ENCODE peak calls at places on chromosomes 7 and 10, in four cellular contexts. One of them, this sample, is unnamed.

GRCh38 chr10:112517381-112517976 is 70.5 kb downstream of the VTI1A start:
- DNase-seq in H1: no peak
- DNase-seq in neuronal stem cell: no peak
- DNase-seq in mesenchymal stem cell: no peak
- DNase-seq in this sample: no peak

GRCh38 chr7:23268746-23269145 is 22.2 kb downstream of the GPNMB start:
- DNase-seq in H1: no peak
- DNase-seq in neuronal stem cell: no peak
- DNase-seq in mesenchymal stem cell: no peak
- DNase-seq in this sample: no peak

GRCh38 chr7:129776397-129776792 is 164.9 kb downstream of the NRF1 start:
- DNase-seq in H1: no peak
- DNase-seq in neuronal stem cell: no peak
- DNase-seq in mesenchymal stem cell: no peak
- DNase-seq in this sample: peak

GRCh38 chr7:151736403-151736909 is 140.5 kb downstream of the PRKAG2 start:
- DNase-seq in H1: peak
- DNase-seq in neuronal stem cell: peak
- DNase-seq in mesenchymal stem cell: peak
- DNase-seq in this sample: no peak

GRCh38 chr7:94621120-94621519 is 34.8 kb downstream of the SGCE start:
- DNase-seq in H1: no peak
- DNase-seq in neuronal stem cell: no peak
- DNase-seq in mesenchymal stem cell: no peak
- DNase-seq in this sample: no peak

GRCh38 chr7:107014381-107015023 is 30.0 kb upstream of the PRKAR2B start:
- DNase-seq in H1: no peak
- DNase-seq in neuronal stem cell: no peak
- DNase-seq in mesenchymal stem cell: no peak
- DNase-seq in this sample: peak

GRCh38 chr10:112851582-112851981 is 98.5 kb upstream of the TCF7L2 start:
- DNase-seq in H1: no peak
- DNase-seq in neuronal stem cell: no peak
- DNase-seq in mesenchymal stem cell: no peak
- DNase-seq in this sample: no peak

GRCh38 chr7:133770863-133771492 is 356.2 kb upstream of the LRGUK start:
- DNase-seq in H1: no peak
- DNase-seq in neuronal stem cell: peak
- DNase-seq in mesenchymal stem cell: peak
- DNase-seq in this sample: no peak

GRCh38 chr7:94190599-94191061 is 186.5 kb upstream of the BET1 start:
- DNase-seq in H1: no peak
- DNase-seq in neuronal stem cell: no peak
- DNase-seq in mesenchymal stem cell: peak
- DNase-seq in this sample: no peak

GRCh38 chr10:31490858-31491504 is 172.0 kb downstream of the ZEB1 start:
- DNase-seq in H1: no peak
- DNase-seq in neuronal stem cell: peak
- DNase-seq in mesenchymal stem cell: peak
- DNase-seq in this sample: peak

GRCh38 chr7:36440880-36441279 is 51.2 kb downstream of the ANLN start:
- DNase-seq in H1: no peak
- DNase-seq in neuronal stem cell: no peak
- DNase-seq in mesenchymal stem cell: peak
- DNase-seq in this sample: no peak

GRCh38 chr7:121049897-121050296 is 61.4 kb downstream of the CPED1 start:
- DNase-seq in H1: no peak
- DNase-seq in neuronal stem cell: no peak
- DNase-seq in mesenchymal stem cell: no peak
- DNase-seq in this sample: no peak

GRCh38 chr10:60944159-60944909 is at the start of gene RHOBTB1:
- DNase-seq in H1: no peak
- DNase-seq in neuronal stem cell: peak
- DNase-seq in mesenchymal stem cell: peak
- DNase-seq in this sample: peak

GRCh38 chr10:21212912-21213311 is 312.6 kb downstream of the SKIDA1 start:
- DNase-seq in H1: no peak
- DNase-seq in neuronal stem cell: no peak
- DNase-seq in mesenchymal stem cell: no peak
- DNase-seq in this sample: no peak

GRCh38 chr7:2248984-2249694 is 7.1 kb downstream of the NUDT1 start:
- DNase-seq in H1: no peak
- DNase-seq in neuronal stem cell: no peak
- DNase-seq in mesenchymal stem cell: peak
- DNase-seq in this sample: peak

GRCh38 chr7:47741984-47742383 is 160.1 kb upstream of the TNS3 start:
- DNase-seq in H1: no peak
- DNase-seq in neuronal stem cell: no peak
- DNase-seq in mesenchymal stem cell: peak
- DNase-seq in this sample: no peak

GRCh38 chr7:151993977-151994676 is 31.3 kb upstream of the GALNT11 start:
- DNase-seq in H1: no peak
- DNase-seq in neuronal stem cell: no peak
- DNase-seq in mesenchymal stem cell: no peak
- DNase-seq in this sample: peak

GRCh38 chr7:35804571-35804970 is 3.7 kb downstream of the SEPTIN7 start:
- DNase-seq in H1: no peak
- DNase-seq in neuronal stem cell: no peak
- DNase-seq in mesenchymal stem cell: no peak
- DNase-seq in this sample: no peak

GRCh38 chr10:109968954-109969644 is 38.7 kb upstream of the ADD3 start:
- DNase-seq in H1: no peak
- DNase-seq in neuronal stem cell: no peak
- DNase-seq in mesenchymal stem cell: peak
- DNase-seq in this sample: no peak

GRCh38 chr10:3963191-3963673 is 178.2 kb upstream of the KLF6 start:
- DNase-seq in H1: no peak
- DNase-seq in neuronal stem cell: no peak
- DNase-seq in mesenchymal stem cell: no peak
- DNase-seq in this sample: no peak

GRCh38 chr7:132117181-132117580 is 459.1 kb downstream of the PLXNA4 start:
- DNase-seq in H1: no peak
- DNase-seq in neuronal stem cell: no peak
- DNase-seq in mesenchymal stem cell: peak
- DNase-seq in this sample: no peak

GRCh38 chr7:24821045-24821853 is 64.0 kb upstream of the GSDME start:
- DNase-seq in H1: no peak
- DNase-seq in neuronal stem cell: no peak
- DNase-seq in mesenchymal stem cell: peak
- DNase-seq in this sample: no peak

GRCh38 chr7:33534830-33535229 is 370.5 kb upstream of the BMPER start:
- DNase-seq in H1: no peak
- DNase-seq in neuronal stem cell: peak
- DNase-seq in mesenchymal stem cell: peak
- DNase-seq in this sample: no peak

GRCh38 chr7:16695621-16696237 is 49.7 kb downstream of the BZW2 start:
- DNase-seq in H1: no peak
- DNase-seq in neuronal stem cell: peak
- DNase-seq in mesenchymal stem cell: peak
- DNase-seq in this sample: no peak

GRCh38 chr10:114489521-114490310 is 85.4 kb upstream of the AFAP1L2 start:
- DNase-seq in H1: no peak
- DNase-seq in neuronal stem cell: peak
- DNase-seq in mesenchymal stem cell: no peak
- DNase-seq in this sample: peak

GRCh38 chr10:48333856-48334255 is 27.4 kb downstream of the MAPK8 start:
- DNase-seq in H1: no peak
- DNase-seq in neuronal stem cell: no peak
- DNase-seq in mesenchymal stem cell: no peak
- DNase-seq in this sample: no peak

GRCh38 chr10:98306501-98306900 is 38.5 kb upstream of the LOXL4 start:
- DNase-seq in H1: no peak
- DNase-seq in neuronal stem cell: no peak
- DNase-seq in mesenchymal stem cell: no peak
- DNase-seq in this sample: no peak

GRCh38 chr10:91350651-91351081 is 59.5 kb upstream of the HECTD2 start:
- DNase-seq in H1: no peak
- DNase-seq in neuronal stem cell: no peak
- DNase-seq in mesenchymal stem cell: no peak
- DNase-seq in this sample: no peak

GRCh38 chr10:99389721-99390480 is 40.5 kb downstream of the GOT1 start:
- DNase-seq in H1: no peak
- DNase-seq in neuronal stem cell: no peak
- DNase-seq in mesenchymal stem cell: no peak
- DNase-seq in this sample: no peak

GRCh38 chr7:132425920-132426319 is 150.3 kb downstream of the PLXNA4 start:
- DNase-seq in H1: no peak
- DNase-seq in neuronal stem cell: no peak
- DNase-seq in mesenchymal stem cell: no peak
- DNase-seq in this sample: no peak

GRCh38 chr7:50598455-50599343 is 33.5 kb upstream of the DDC start:
- DNase-seq in H1: no peak
- DNase-seq in neuronal stem cell: no peak
- DNase-seq in mesenchymal stem cell: no peak
- DNase-seq in this sample: no peak

GRCh38 chr7:108450160-108450559 is 6.1 kb downstream of the NRCAM start:
- DNase-seq in H1: no peak
- DNase-seq in neuronal stem cell: no peak
- DNase-seq in mesenchymal stem cell: no peak
- DNase-seq in this sample: no peak

DNA sequence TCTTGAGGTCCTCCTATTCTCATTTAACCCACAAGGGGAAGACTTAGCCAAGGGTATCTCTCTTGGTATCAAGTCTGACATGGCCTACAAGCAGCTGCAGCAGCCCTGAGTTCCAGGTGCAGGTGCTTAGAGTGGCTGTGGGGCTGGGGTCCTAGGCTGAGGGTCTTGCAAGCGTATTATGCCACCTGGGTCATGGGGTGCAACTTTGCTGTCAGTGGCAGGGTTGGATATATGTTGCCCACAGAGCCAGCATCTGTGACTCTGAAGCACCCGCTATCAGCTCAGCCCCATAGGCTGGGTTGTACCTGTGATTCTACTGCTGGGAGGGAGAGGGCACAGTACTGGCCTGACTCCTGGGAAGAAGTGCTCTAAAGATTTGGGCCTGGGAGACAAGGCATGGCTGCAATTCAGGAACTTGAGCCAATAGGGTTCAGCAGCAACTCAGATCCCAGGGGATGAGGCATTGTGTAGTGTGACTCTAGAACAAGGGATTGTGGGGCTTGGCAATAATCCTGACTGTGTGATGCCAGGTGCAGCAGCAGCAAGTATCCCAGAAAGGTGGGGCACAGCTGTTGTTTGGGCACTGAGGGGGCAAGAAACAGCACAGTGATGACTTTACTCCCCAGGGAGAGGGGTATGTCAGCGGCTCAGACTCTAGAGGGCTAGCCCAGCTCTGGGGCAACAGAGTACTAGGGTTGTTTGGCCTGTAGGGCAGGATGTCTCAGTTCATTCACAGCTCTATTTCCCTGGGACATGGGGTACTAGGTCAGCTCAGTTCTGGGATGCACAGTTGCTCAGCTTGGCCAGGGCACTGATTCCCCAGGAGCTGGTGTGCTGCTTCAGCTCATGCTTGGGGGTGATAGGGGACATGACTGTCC is 41.4 kb downstream of the NEURL1 start:
- DNase-seq in H1: no peak
- DNase-seq in neuronal stem cell: no peak
- DNase-seq in mesenchymal stem cell: no peak
- DNase-seq in this sample: peak
- H2BK12ac ChIP-seq in H1: no peak
- H2BK12ac ChIP-seq in neuronal stem cell: no peak
- H2BK12ac ChIP-seq in mesenchymal stem cell: no peak
- H2BK12ac ChIP-seq in this sample: no peak

GRCh38 chr10:78302989-78303854 is 269.6 kb downstream of the RPS24 start:
- DNase-seq in H1: peak
- DNase-seq in neuronal stem cell: peak
- DNase-seq in mesenchymal stem cell: peak
- DNase-seq in this sample: peak
- H3K27ac ChIP-seq in H1: peak
- H3K27ac ChIP-seq in neuronal stem cell: peak
- H3K27ac ChIP-seq in mesenchymal stem cell: no peak
- H3K27ac ChIP-seq in this sample: no peak

GRCh38 chr10:22500567-22501369 is 155.5 kb downstream of the SPAG6 start:
- DNase-seq in H1: no peak
- DNase-seq in neuronal stem cell: no peak
- DNase-seq in mesenchymal stem cell: no peak
- DNase-seq in this sample: no peak
- H3K4me2 ChIP-seq in H1: no peak
- H3K4me2 ChIP-seq in neuronal stem cell: no peak
- H3K4me2 ChIP-seq in mesenchymal stem cell: no peak
- H3K4me2 ChIP-seq in this sample: no peak

GRCh38 chr10:132867801-132868644 is 74.3 kb downstream of the CFAP46 start:
- DNase-seq in H1: no peak
- DNase-seq in neuronal stem cell: no peak
- DNase-seq in mesenchymal stem cell: no peak
- DNase-seq in this sample: peak
- H2BK12ac ChIP-seq in H1: peak
- H2BK12ac ChIP-seq in neuronal stem cell: peak
- H2BK12ac ChIP-seq in mesenchymal stem cell: no peak
- H2BK12ac ChIP-seq in this sample: no peak

GRCh38 chr10:11830836-11831519 is 7.8 kb downstream of the PROSER2 start:
- DNase-seq in H1: no peak
- DNase-seq in neuronal stem cell: no peak
- DNase-seq in mesenchymal stem cell: no peak
- DNase-seq in this sample: no peak
- H3K27ac ChIP-seq in H1: no peak
- H3K27ac ChIP-seq in neuronal stem cell: no peak
- H3K27ac ChIP-seq in mesenchymal stem cell: no peak
- H3K27ac ChIP-seq in this sample: no peak

This sample was measured in H9.